ENCODE peak calls at places on chromosomes 1 and 21, in four cellular contexts. T is WTC11, I is H1, J is GM12878. E is an unnamed sample.

GRCh38 chr1:21212126-21212525 is 35.4 kb upstream of the EIF4G3 start:
- DNase-seq in J (no peak), T (no peak), I (no peak), E (no peak)

GRCh38 chr1:30684881-30685795 is 38.2 kb downstream of the MATN1 start:
- DNase-seq in J (no peak), T (peak), I (peak), E (peak)

GRCh38 chr1:25799758-25800537 is at the start of gene SELENON:
- DNase-seq in J (no peak), T (peak), I (no peak), E (peak)

GRCh38 chr1:86753700-86754099 is 49.3 kb downstream of the SH3GLB1 start:
- DNase-seq in T (no peak), I (no peak), J (no peak), E (no peak)

GRCh38 chr1:227770812-227771211 is 35.6 kb downstream of the SNAP47 start:
- DNase-seq in T (no peak), J (no peak), I (no peak), E (no peak)

GRCh38 chr1:109089242-109090015 is 1.1 kb upstream of the TMEM167B start:
- DNase-seq in I (no peak), J (no peak), T (no peak), E (peak)

GRCh38 chr21:46113497-46114176 is 15.7 kb downstream of the COL6A2 start:
- DNase-seq in J (no peak), I (no peak), T (no peak), E (no peak)

GRCh38 chr1:83813571-83813970 is 185.4 kb downstream of the TTLL7 start:
- DNase-seq in I (no peak), T (no peak), J (no peak), E (no peak)

GRCh38 chr1:51506537-51506936 is 12.5 kb downstream of the EPS15 start:
- DNase-seq in J (no peak), I (no peak), T (no peak), E (no peak)

GRCh38 chr1:35449334-35450008 is 107.7 kb downstream of the KIAA0319L start:
- DNase-seq in I (no peak), T (no peak), J (no peak), E (no peak)

GRCh38 chr1:36775716-36776115 is 258.6 kb downstream of the GRIK3 start:
- DNase-seq in J (no peak), T (no peak), I (no peak), E (no peak)

GRCh38 chr1:56477164-56478111 is 101.9 kb downstream of the PLPP3 start:
- DNase-seq in I (peak), J (peak), T (peak), E (no peak)

GRCh38 chr1:38589036-38589435 is 270.5 kb downstream of the RRAGC start:
- DNase-seq in I (no peak), T (no peak), J (no peak), E (no peak)

GRCh38 chr1:22739648-22740385 is 29.2 kb downstream of the EPHB2 start:
- DNase-seq in T (no peak), I (no peak), J (no peak), E (peak)

GRCh38 chr21:25461730-25462129 is 145.6 kb downstream of the MRPL39 start:
- DNase-seq in I (no peak), J (no peak), T (no peak), E (no peak)

GRCh38 chr1:202656951-202657646 is 53.2 kb downstream of the SYT2 start:
- DNase-seq in I (peak), T (peak), J (no peak), E (peak)

GRCh38 chr1:57494679-57495078 is 70.8 kb upstream of the DAB1 start:
- DNase-seq in I (no peak), T (no peak), J (no peak), E (no peak)

GRCh38 chr1:197391303-197392226 is 123.5 kb downstream of the CRB1 start:
- DNase-seq in I (no peak), T (no peak), J (no peak), E (no peak)

GRCh38 chr1:18836654-18837053 is 22.8 kb downstream of the TAS1R2 start:
- DNase-seq in T (no peak), J (no peak), I (no peak), E (peak)

GRCh38 chr1:40877681-40878080 is 15.5 kb upstream of the CITED4 start:
- DNase-seq in J (no peak), I (no peak), T (no peak), E (peak)

GRCh38 chr1:149937779-149938178 is 1.1 kb upstream of the MTMR11 start:
- DNase-seq in T (no peak), I (no peak), J (no peak), E (no peak)

GRCh38 chr1:22398656-22399420 is 52.8 kb upstream of the ZBTB40 start:
- DNase-seq in J (no peak), T (no peak), I (no peak), E (no peak)

GRCh38 chr1:231093158-231093922 is 53.3 kb upstream of the FAM89A start:
- DNase-seq in T (no peak), J (no peak), I (no peak), E (no peak)

GRCh38 chr1:228511014-228511413 is 23.8 kb downstream of the RNF187 start:
- DNase-seq in J (no peak), T (no peak), I (no peak), E (no peak)

GRCh38 chr1:15757575-15758401 is 807 bp upstream of the FBLIM1 start:
- DNase-seq in J (no peak), T (peak), I (no peak), E (no peak)

GRCh38 chr1:246515390-246516005 is 8.4 kb upstream of the SMYD3 start:
- DNase-seq in T (no peak), J (no peak), I (no peak), E (no peak)

GRCh38 chr1:157307491-157307890 is 169.3 kb upstream of the ETV3 start:
- DNase-seq in I (no peak), T (no peak), J (peak), E (no peak)

GRCh38 chr21:42861311-42862122 is 17.8 kb downstream of the WDR4 start:
- DNase-seq in T (no peak), J (no peak), I (no peak), E (no peak)

GRCh38 chr21:36552458-36552800 is 72.5 kb upstream of the CLDN14 start:
- DNase-seq in I (no peak), T (no peak), J (no peak), E (no peak)

GRCh38 chr1:186304982-186305949 is 69.8 kb downstream of the TPR start:
- DNase-seq in T (no peak), J (no peak), I (no peak), E (peak)

GRCh38 chr1:161066694-161067093 is 3.0 kb downstream of the ARHGAP30 start:
- DNase-seq in J (no peak), I (no peak), T (no peak), E (no peak)

GRCh38 chr1:59485171-59485570 is 188.3 kb downstream of the FGGY start:
- DNase-seq in I (no peak), J (no peak), T (no peak), E (no peak)

GRCh38 chr21:28944296-28944695 is 48.4 kb downstream of the LTN1 start:
- DNase-seq in J (no peak), I (no peak), T (no peak), E (no peak)

GRCh38 chr1:186722711-186723309 is 42.6 kb upstream of the PTGS2 start:
- DNase-seq in I (no peak), T (no peak), J (no peak), E (peak)

GRCh38 chr1:173421789-173422188 is 55.3 kb upstream of the PRDX6 start:
- DNase-seq in J (no peak), T (no peak), I (no peak), E (no peak)

DNA sequence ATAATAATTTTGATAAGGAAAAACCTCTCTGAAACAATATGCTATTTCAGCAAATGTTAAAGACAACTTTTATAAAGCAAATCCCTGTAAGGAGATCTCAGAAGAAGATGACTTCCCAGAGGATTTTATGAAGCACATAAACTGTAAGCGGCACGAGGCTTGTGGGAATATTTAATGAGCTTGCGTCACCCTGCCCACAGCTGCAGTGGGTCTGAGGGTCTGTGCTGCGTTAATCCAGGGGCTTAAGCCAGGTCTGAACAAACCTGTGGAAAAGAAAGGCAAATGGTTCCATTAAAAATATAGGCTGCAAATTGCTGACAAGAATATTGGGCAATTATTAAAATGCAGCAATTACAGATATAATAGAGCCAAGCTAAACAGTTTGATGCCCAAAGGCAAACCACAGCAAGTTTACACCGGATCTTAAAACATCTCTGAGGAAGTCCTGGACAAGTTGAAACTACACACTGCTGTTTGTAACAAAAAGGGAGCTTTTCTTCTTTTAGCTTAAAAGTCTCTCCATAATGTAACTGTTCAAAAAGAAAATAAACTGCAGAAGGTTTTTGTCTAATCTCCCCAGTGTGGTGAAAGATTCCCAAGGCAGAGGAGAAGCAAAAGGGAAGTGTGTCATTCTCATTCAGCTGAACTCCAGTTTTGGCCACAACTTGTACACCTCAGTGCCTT is 21.8 kb downstream of the TGFBR3 start:
- DNase-seq in J (no peak), T (no peak), I (no peak), E (no peak)
- TF ChIP-seq ATF2 in J (no peak), T (no peak), I (no peak), E (no peak)

DNA sequence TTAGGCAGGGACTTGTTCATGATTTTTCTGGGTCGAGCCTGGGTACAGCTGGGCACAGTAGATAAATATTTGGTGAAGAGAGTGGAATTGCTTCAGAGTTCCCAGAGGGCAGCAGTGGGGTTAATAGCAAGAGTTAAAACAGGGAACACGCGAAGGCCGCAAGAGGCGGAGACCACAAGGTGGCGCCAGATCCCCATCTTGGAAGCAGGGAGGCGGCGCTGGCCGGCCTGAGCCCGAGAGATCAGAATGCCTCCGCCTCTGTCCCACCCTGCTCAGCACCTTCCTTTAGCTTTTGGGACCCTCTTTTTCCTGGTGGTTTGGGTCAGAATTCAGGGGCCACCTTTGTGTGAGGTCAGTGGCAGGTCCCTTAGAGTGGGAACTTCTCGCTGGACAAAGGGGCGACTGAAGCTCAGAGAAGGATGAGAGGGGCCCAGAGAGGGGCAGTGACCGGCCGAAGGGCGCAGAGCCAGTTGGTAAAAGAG is 6.5 kb upstream of the PADI2 start:
- DNase-seq in T (peak), I (peak), J (no peak), E (peak)
- TF ChIP-seq ATF2 in T (no peak), I (no peak), J (no peak), E (no peak)

GRCh38 chr1:54854376-54855020 is 32.5 kb downstream of the DHCR24 start:
- DNase-seq in T (no peak), J (no peak), I (no peak), E (no peak)
- TF ChIP-seq ATF2 in T (no peak), J (no peak), I (no peak), E (no peak)

GRCh38 chr1:208785629-208786028 is 541.4 kb upstream of the PLXNA2 start:
- DNase-seq in J (no peak), I (no peak), T (no peak), E (no peak)

GRCh38 chr1:208787219-208787618 is 543.0 kb upstream of the PLXNA2 start:
- DNase-seq in T (no peak), J (no peak), I (no peak), E (no peak)

GRCh38 chr1:208793946-208794345 is 549.8 kb upstream of the PLXNA2 start:
- DNase-seq in I (no peak), J (no peak), T (no peak), E (no peak)

GRCh38 chr1:208788013-208788412 is 543.8 kb upstream of the PLXNA2 start:
- DNase-seq in T (no peak), J (no peak), I (no peak), E (no peak)

DNA sequence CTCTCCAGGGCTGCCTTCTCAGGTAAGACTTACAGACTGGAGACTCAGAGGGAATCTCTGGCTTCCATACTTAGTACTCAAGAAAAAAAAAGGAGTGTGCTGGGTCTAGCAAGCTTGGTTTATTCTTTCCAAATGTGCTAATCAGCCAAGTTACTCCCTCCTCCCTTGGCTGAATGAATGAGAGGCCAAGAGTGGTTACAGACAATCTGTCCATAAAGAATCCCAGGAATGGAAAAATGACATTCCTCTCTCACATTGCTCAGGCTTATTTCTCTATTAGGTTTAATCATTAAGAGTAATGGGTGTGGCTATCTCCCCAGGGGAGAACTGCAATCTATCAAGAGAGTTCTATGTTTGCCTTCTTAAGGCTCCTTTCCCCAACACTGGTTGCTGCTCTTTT is 547.3 kb upstream of the PLXNA2 start:
- DNase-seq in I (no peak), J (no peak), T (no peak), E (no peak)
- TF ChIP-seq ATF2 in I (no peak), J (no peak), T (no peak), E (no peak)

GRCh38 chr1:46453449-46453848 is 36.2 kb upstream of the DMBX1 start:
- DNase-seq in I (no peak), T (no peak), J (no peak), E (no peak)
- TF ChIP-seq ATF2 in I (no peak), T (no peak), J (no peak), E (no peak)

E was measured in K562.